ENCODE peak calls at places on chromosome 10, in five cellular contexts. I is colonic mucosa, J is upper lobe of right lung, W is left lung, N is A549. X is an unnamed sample.

GRCh38 chr10:93383562-93383981 is 98.6 kb downstream of the MYOF start:
- DNase-seq in J (no peak), W (no peak), N (no peak), I (no peak), X (no peak)

GRCh38 chr10:10587744-10588393 is 429.8 kb upstream of the CELF2 start:
- DNase-seq in J (no peak), W (no peak), N (no peak), I (no peak), X (peak; percentile 78)

GRCh38 chr10:29804025-29804852 is 169.5 kb upstream of the SVIL start:
- DNase-seq in W (no peak), I (peak; percentile 75), N (peak; percentile 82), J (no peak), X (no peak)

GRCh38 chr10:22316286-22317120 is at the start of gene COMMD3:
- DNase-seq in J (peak; percentile 94), N (peak; percentile 60), W (peak; percentile 94), I (peak; percentile 88), X (peak; percentile 95)

GRCh38 chr10:79044036-79044664 is 24.6 kb upstream of the ZMIZ1 start:
- DNase-seq in J (peak; percentile 46), W (no peak), N (no peak), I (no peak), X (peak; percentile 21)

GRCh38 chr10:101941871-101942270 is 98.3 kb upstream of the KCNIP2 start:
- DNase-seq in J (no peak), N (no peak), I (no peak), W (no peak), X (no peak)

GRCh38 chr10:29554660-29555059 is 80.1 kb downstream of the SVIL start:
- DNase-seq in I (no peak), W (no peak), J (no peak), N (no peak), X (no peak)

GRCh38 chr10:4532976-4533375 is 293.0 kb upstream of the AKR1E2 start:
- DNase-seq in N (no peak), I (no peak), W (no peak), J (no peak), X (no peak)

GRCh38 chr10:16933799-16934198 is 116.6 kb upstream of the RSU1 start:
- DNase-seq in N (no peak), I (no peak), W (no peak), J (no peak), X (no peak)

GRCh38 chr10:91198781-91199180 is 21.7 kb upstream of the PCGF5 start:
- DNase-seq in N (no peak), W (no peak), J (no peak), I (no peak), X (no peak)

GRCh38 chr10:54869022-54869421 is 68.0 kb upstream of the PCDH15 start:
- DNase-seq in W (no peak), J (no peak), N (no peak), I (no peak), X (no peak)

GRCh38 chr10:59865101-59865500 is 41.3 kb downstream of the CCDC6 start:
- DNase-seq in J (no peak), N (peak; percentile 10), I (peak; percentile 74), W (no peak), X (no peak)

GRCh38 chr10:77350711-77351119 is 286.9 kb downstream of the KCNMA1 start:
- DNase-seq in I (peak; percentile 30), N (peak; percentile 99), J (no peak), W (no peak), X (peak; percentile 91)

GRCh38 chr10:97083228-97083860 is 102.4 kb downstream of the SLIT1 start:
- DNase-seq in N (no peak), I (no peak), W (no peak), J (no peak), X (no peak)

GRCh38 chr10:118595598-118596425 is at the start of gene PRLHR:
- DNase-seq in I (no peak), J (no peak), N (peak; percentile 35), W (no peak), X (no peak)

GRCh38 chr10:98268694-98269386 is 846 bp upstream of the LOXL4 start:
- DNase-seq in I (no peak), W (no peak), J (no peak), N (peak; percentile 36), X (no peak)

GRCh38 chr10:62726142-62726541 is 78.4 kb upstream of the ADO start:
- DNase-seq in N (no peak), J (no peak), W (no peak), I (no peak), X (no peak)

GRCh38 chr10:103739039-103739764 is 116.2 kb downstream of the SH3PXD2A start:
- DNase-seq in I (peak; percentile 38), N (no peak), J (no peak), W (no peak), X (peak; percentile 77)

GRCh38 chr10:29719281-29719675 is 84.5 kb upstream of the SVIL start:
- DNase-seq in N (no peak), J (no peak), I (no peak), W (no peak), X (no peak)

GRCh38 chr10:80161321-80162084 is 29.0 kb downstream of the PLAC9 start:
- DNase-seq in W (no peak), J (no peak), I (no peak), N (no peak), X (peak; percentile 44)

GRCh38 chr10:71143170-71143569 is 69.2 kb upstream of the UNC5B start:
- DNase-seq in J (no peak), N (no peak), I (no peak), W (no peak), X (no peak)

GRCh38 chr10:120555436-120556163 is 98.6 kb downstream of the PLPP4 start:
- DNase-seq in W (no peak), N (no peak), J (no peak), I (no peak), X (no peak)
- H3K4me3 ChIP-seq in W (no peak overlapping the region), N (no peak overlapping the region), J (no peak overlapping the region), I (no peak overlapping the region), X (no peak overlapping the region)

GRCh38 chr10:44993922-44994751 is 6.6 kb upstream of the ZNF22 start:
- DNase-seq in J (no peak), N (no peak), I (no peak), W (no peak), X (no peak)

GRCh38 chr10:44995581-44995913 is 5.2 kb upstream of the ZNF22 start:
- DNase-seq in N (no peak), J (no peak), W (no peak), I (no peak), X (no peak)

GRCh38 chr10:44993226-44993921 is 7.3 kb upstream of the ZNF22 start:
- DNase-seq in N (no peak), I (no peak), W (no peak), J (no peak), X (peak; percentile 66)

GRCh38 chr10:44995914-44996633 is 4.6 kb upstream of the ZNF22 start:
- DNase-seq in I (no peak), N (no peak), W (no peak), J (no peak), X (peak; percentile 85)

DNA sequence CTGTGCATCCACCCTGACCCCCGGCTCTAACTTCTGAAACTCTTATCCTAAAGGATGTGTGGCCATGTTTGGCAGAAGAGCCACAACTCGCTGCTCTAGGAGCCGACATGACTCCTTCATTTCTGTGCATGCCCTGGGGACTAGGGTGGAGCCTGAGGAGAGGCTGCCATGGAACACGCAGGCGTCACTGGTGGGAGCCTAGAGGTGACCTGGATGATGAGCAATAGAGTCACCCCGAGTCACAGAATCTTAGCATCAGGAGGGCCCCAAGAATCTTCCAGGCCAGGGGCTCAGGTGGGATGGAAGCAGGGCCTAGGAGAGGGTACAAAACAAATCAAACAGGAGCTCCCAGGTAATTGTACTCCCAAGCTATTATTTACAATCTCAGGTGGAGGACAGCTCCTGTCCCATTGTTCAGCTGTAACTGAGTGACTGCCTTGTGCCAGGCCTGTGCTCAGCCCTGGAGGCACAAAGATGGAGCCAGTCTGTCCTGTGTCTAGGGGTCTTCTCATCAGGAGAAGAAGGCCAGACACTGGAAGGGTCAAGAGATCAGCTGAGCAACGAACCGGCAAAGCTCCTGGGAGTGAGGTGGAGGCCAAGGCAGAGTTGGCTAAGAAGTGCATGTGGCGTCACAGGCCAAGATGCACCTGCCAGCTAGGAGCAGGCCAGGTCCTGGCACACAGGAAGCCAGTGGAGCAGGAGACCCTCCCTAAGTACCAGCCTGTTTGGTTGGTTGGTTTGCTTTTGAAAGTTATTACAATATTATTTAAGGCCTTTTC is 5.8 kb upstream of the ZNF22 start:
- DNase-seq in N (no peak), J (no peak), W (no peak), I (no peak), X (peak; percentile 38)
- H3K27ac ChIP-seq in N (no peak overlapping the region), J (peak overlapping the region; percentile 78), W (peak overlapping the region; percentile 73), I (peak overlapping the region; percentile 61), X (peak overlapping the region; percentile 66)

DNA sequence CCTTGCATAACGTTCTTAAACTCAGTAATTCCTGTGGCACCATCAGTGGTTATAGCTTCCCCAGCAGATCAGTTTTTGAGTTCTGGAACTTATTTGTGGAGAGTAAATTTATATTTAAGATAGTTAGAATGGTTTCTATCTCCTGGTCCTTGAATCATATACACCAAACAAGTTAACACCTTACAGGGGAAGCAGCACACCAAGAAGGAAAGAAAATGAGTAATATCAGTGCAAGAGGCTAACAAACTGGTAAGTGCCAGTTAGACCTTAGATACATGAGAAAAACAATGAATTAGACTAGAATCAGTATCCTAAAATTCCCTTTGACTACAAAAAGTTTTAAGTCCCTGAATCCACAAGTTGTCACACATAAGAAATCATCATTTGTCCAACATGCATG is 54.2 kb downstream of the ABI1 start:
- DNase-seq in N (no peak), I (no peak), J (no peak), W (no peak), X (no peak)
- H3K4me3 ChIP-seq in N (no peak overlapping the region), I (no peak overlapping the region), J (no peak overlapping the region), W (no peak overlapping the region), X (no peak overlapping the region)

GRCh38 chr10:873020-873419 is 58.5 kb downstream of the LARP4B start:
- DNase-seq in W (no peak), J (no peak), I (no peak), N (no peak), X (no peak)

GRCh38 chr10:876442-876841 is 55.1 kb downstream of the LARP4B start:
- DNase-seq in I (no peak), N (no peak), J (no peak), W (no peak), X (no peak)

GRCh38 chr10:878333-878753 is 53.2 kb downstream of the LARP4B start:
- DNase-seq in N (no peak), I (no peak), W (no peak), J (no peak), X (no peak)

GRCh38 chr10:878895-879294 is 52.6 kb downstream of the LARP4B start:
- DNase-seq in J (no peak), N (no peak), W (no peak), I (no peak), X (no peak)
- H3K27ac ChIP-seq in J (peak overlapping the region; percentile 43), N (no peak overlapping the region), W (no peak overlapping the region), I (no peak overlapping the region), X (no peak overlapping the region)

GRCh38 chr10:75403144-75404022 is 1.8 kb upstream of the ZNF503 start:
- DNase-seq in I (peak; percentile 55), J (peak; percentile 79), N (peak; percentile 54), W (peak; percentile 78), X (peak; percentile 84)

GRCh38 chr10:75405201-75406143 is 3.9 kb upstream of the ZNF503 start:
- DNase-seq in J (peak; percentile 87), I (peak; percentile 40), W (peak; percentile 88), N (no peak), X (no peak)

GRCh38 chr10:75404335-75405200 is 3.0 kb upstream of the ZNF503 start:
- DNase-seq in N (no peak), J (peak; percentile 89), I (peak; percentile 57), W (peak; percentile 89), X (no peak)

GRCh38 chr10:75402486-75403143 is 1.1 kb upstream of the ZNF503 start:
- DNase-seq in N (peak; percentile 52), I (peak; percentile 45), W (peak; percentile 84), J (peak; percentile 74), X (peak; percentile 82)

GRCh38 chr10:75404023-75404334 is 2.4 kb upstream of the ZNF503 start:
- DNase-seq in N (no peak), I (no peak), J (no peak), W (no peak), X (no peak)
- H3K4me3 ChIP-seq in N (peak overlapping the region; percentile 92), I (peak overlapping the region; percentile 60), J (peak overlapping the region; percentile 81), W (peak overlapping the region; percentile 52), X (peak overlapping the region; percentile 54)

X was measured in aorta.